ENCODE peak calls at places on chromosomes 13 and 19, in eight cellular contexts. One of them, this sample, is unnamed.

GRCh38 chr19:16308081-16308480 is 16.5 kb upstream of the KLF2 start:
- DNase-seq in hepatocyte: no peak
- DNase-seq in GM23338: no peak
- DNase-seq in neural progenitor cell: no peak
- DNase-seq in OCI-LY7: no peak
- DNase-seq in MM.1S: no peak
- DNase-seq in PC-3: no peak
- DNase-seq in GM23248: no peak
- DNase-seq in this sample: no peak

GRCh38 chr13:101712026-101712348 is 259.5 kb downstream of the ITGBL1 start:
- DNase-seq in GM23248: no peak
- DNase-seq in OCI-LY7: no peak
- DNase-seq in hepatocyte: no peak
- DNase-seq in GM23338: no peak
- DNase-seq in MM.1S: peak; percentile 56
- DNase-seq in neural progenitor cell: no peak
- DNase-seq in PC-3: no peak
- DNase-seq in this sample: no peak

GRCh38 chr13:76764429-76764828 is 121.8 kb downstream of the KCTD12 start:
- DNase-seq in hepatocyte: no peak
- DNase-seq in OCI-LY7: no peak
- DNase-seq in GM23248: peak; percentile 5
- DNase-seq in MM.1S: no peak
- DNase-seq in neural progenitor cell: no peak
- DNase-seq in PC-3: peak; percentile 36
- DNase-seq in GM23338: no peak
- DNase-seq in this sample: no peak

GRCh38 chr19:39046037-39046821 is 13.9 kb upstream of the FBXO27 start:
- DNase-seq in GM23248: no peak
- DNase-seq in MM.1S: peak; percentile 36
- DNase-seq in neural progenitor cell: no peak
- DNase-seq in hepatocyte: peak; percentile 48
- DNase-seq in GM23338: peak; percentile 41
- DNase-seq in PC-3: peak; percentile 20
- DNase-seq in OCI-LY7: peak; percentile 19
- DNase-seq in this sample: peak; percentile 32

GRCh38 chr13:49319555-49320350 is 72.0 kb downstream of the CDADC1 start:
- DNase-seq in OCI-LY7: peak; percentile 44
- DNase-seq in GM23248: peak; percentile 54
- DNase-seq in neural progenitor cell: no peak
- DNase-seq in hepatocyte: no peak
- DNase-seq in PC-3: no peak
- DNase-seq in GM23338: no peak
- DNase-seq in MM.1S: no peak
- DNase-seq in this sample: no peak

GRCh38 chr19:19514881-19515763 is at the start of gene TSSK6:
- DNase-seq in OCI-LY7: no peak
- DNase-seq in hepatocyte: no peak
- DNase-seq in GM23338: no peak
- DNase-seq in GM23248: no peak
- DNase-seq in MM.1S: no peak
- DNase-seq in PC-3: peak; percentile 20
- DNase-seq in neural progenitor cell: no peak
- DNase-seq in this sample: no peak

GRCh38 chr13:110327036-110327790 is 20.1 kb downstream of the COL4A2 start:
- DNase-seq in MM.1S: no peak
- DNase-seq in neural progenitor cell: peak; percentile 43
- DNase-seq in OCI-LY7: no peak
- DNase-seq in hepatocyte: no peak
- DNase-seq in GM23338: peak; percentile 90
- DNase-seq in PC-3: no peak
- DNase-seq in GM23248: peak; percentile 57
- DNase-seq in this sample: no peak

GRCh38 chr13:106182404-106182803 is 353.1 kb downstream of the EFNB2 start:
- DNase-seq in MM.1S: no peak
- DNase-seq in neural progenitor cell: no peak
- DNase-seq in PC-3: peak; percentile 78
- DNase-seq in hepatocyte: no peak
- DNase-seq in OCI-LY7: no peak
- DNase-seq in GM23338: no peak
- DNase-seq in GM23248: peak; percentile 87
- DNase-seq in this sample: peak; percentile 35

GRCh38 chr19:36796714-36796999 is 24.1 kb upstream of the ZNF850 start:
- DNase-seq in PC-3: no peak
- DNase-seq in neural progenitor cell: no peak
- DNase-seq in GM23338: no peak
- DNase-seq in MM.1S: no peak
- DNase-seq in hepatocyte: no peak
- DNase-seq in GM23248: no peak
- DNase-seq in OCI-LY7: no peak
- DNase-seq in this sample: no peak

GRCh38 chr13:95298971-95299627 is 2.2 kb downstream of the ABCC4 start:
- DNase-seq in GM23338: no peak
- DNase-seq in hepatocyte: no peak
- DNase-seq in MM.1S: no peak
- DNase-seq in PC-3: peak; percentile 86
- DNase-seq in neural progenitor cell: no peak
- DNase-seq in GM23248: peak; percentile 53
- DNase-seq in OCI-LY7: no peak
- DNase-seq in this sample: peak; percentile 36

GRCh38 chr19:18762125-18763023 is 28.7 kb downstream of the COMP start:
- DNase-seq in OCI-LY7: no peak
- DNase-seq in MM.1S: no peak
- DNase-seq in hepatocyte: peak; percentile 79
- DNase-seq in GM23248: peak; percentile 12
- DNase-seq in neural progenitor cell: no peak
- DNase-seq in PC-3: peak; percentile 95
- DNase-seq in GM23338: peak; percentile 65
- DNase-seq in this sample: peak; percentile 26

GRCh38 chr19:10612515-10613119 is 12.7 kb upstream of the SLC44A2 start:
- DNase-seq in OCI-LY7: no peak
- DNase-seq in GM23248: peak; percentile 35
- DNase-seq in PC-3: no peak
- DNase-seq in GM23338: no peak
- DNase-seq in hepatocyte: no peak
- DNase-seq in neural progenitor cell: no peak
- DNase-seq in MM.1S: no peak
- DNase-seq in this sample: no peak

GRCh38 chr13:50401721-50402510 is 386.7 kb downstream of the KCNRG start:
- DNase-seq in GM23338: no peak
- DNase-seq in MM.1S: no peak
- DNase-seq in OCI-LY7: no peak
- DNase-seq in hepatocyte: no peak
- DNase-seq in neural progenitor cell: no peak
- DNase-seq in PC-3: peak; percentile 59
- DNase-seq in GM23248: peak; percentile 69
- DNase-seq in this sample: no peak

GRCh38 chr19:12749938-12750521 is 1.6 kb upstream of the BEST2 start:
- DNase-seq in PC-3: peak; percentile 64
- DNase-seq in MM.1S: no peak
- DNase-seq in GM23338: peak; percentile 42
- DNase-seq in GM23248: peak; percentile 33
- DNase-seq in neural progenitor cell: no peak
- DNase-seq in hepatocyte: no peak
- DNase-seq in OCI-LY7: no peak
- DNase-seq in this sample: no peak

GRCh38 chr13:32284927-32285632 is 30.1 kb downstream of the ZAR1L start:
- DNase-seq in MM.1S: no peak
- DNase-seq in hepatocyte: no peak
- DNase-seq in PC-3: peak; percentile 82
- DNase-seq in GM23338: no peak
- DNase-seq in OCI-LY7: no peak
- DNase-seq in neural progenitor cell: peak; percentile 44
- DNase-seq in GM23248: peak; percentile 63
- DNase-seq in this sample: peak; percentile 7

GRCh38 chr13:48500652-48501197 is 32.2 kb downstream of the RCBTB2 start:
- DNase-seq in hepatocyte: peak; percentile 64
- DNase-seq in neural progenitor cell: no peak
- DNase-seq in GM23338: peak; percentile 19
- DNase-seq in OCI-LY7: peak; percentile 37
- DNase-seq in PC-3: peak; percentile 68
- DNase-seq in MM.1S: no peak
- DNase-seq in GM23248: peak; percentile 92
- DNase-seq in this sample: no peak

GRCh38 chr19:45306040-45306439 is 16.6 kb downstream of the CKM start:
- DNase-seq in GM23338: no peak
- DNase-seq in OCI-LY7: no peak
- DNase-seq in hepatocyte: no peak
- DNase-seq in MM.1S: no peak
- DNase-seq in PC-3: no peak
- DNase-seq in neural progenitor cell: no peak
- DNase-seq in GM23248: peak; percentile 29
- DNase-seq in this sample: no peak

GRCh38 chr19:50313812-50314536 is 15.2 kb downstream of the KCNC3 start:
- DNase-seq in neural progenitor cell: peak; percentile 43
- DNase-seq in PC-3: peak; percentile 24
- DNase-seq in MM.1S: no peak
- DNase-seq in OCI-LY7: no peak
- DNase-seq in GM23338: peak; percentile 93
- DNase-seq in hepatocyte: peak; percentile 45
- DNase-seq in GM23248: no peak
- DNase-seq in this sample: no peak

GRCh38 chr13:40346592-40346991 is 319.8 kb downstream of the FOXO1 start:
- DNase-seq in neural progenitor cell: no peak
- DNase-seq in OCI-LY7: no peak
- DNase-seq in MM.1S: no peak
- DNase-seq in GM23338: no peak
- DNase-seq in hepatocyte: no peak
- DNase-seq in PC-3: no peak
- DNase-seq in GM23248: no peak
- DNase-seq in this sample: no peak

GRCh38 chr19:18543814-18544475 is 572 bp upstream of the FKBP8 start:
- DNase-seq in PC-3: peak; percentile 87
- DNase-seq in GM23248: peak; percentile 90
- DNase-seq in OCI-LY7: peak; percentile 92
- DNase-seq in neural progenitor cell: peak; percentile 70
- DNase-seq in hepatocyte: peak; percentile 85
- DNase-seq in GM23338: peak; percentile 90
- DNase-seq in MM.1S: peak; percentile 94
- DNase-seq in this sample: peak; percentile 76

GRCh38 chr13:50588736-50589135 is 254.8 kb downstream of the DLEU7 start:
- DNase-seq in MM.1S: no peak
- DNase-seq in GM23338: no peak
- DNase-seq in OCI-LY7: no peak
- DNase-seq in GM23248: peak; percentile 40
- DNase-seq in neural progenitor cell: no peak
- DNase-seq in hepatocyte: no peak
- DNase-seq in PC-3: no peak
- DNase-seq in this sample: no peak

GRCh38 chr19:42032428-42032827 is 37.6 kb downstream of the GRIK5 start:
- DNase-seq in neural progenitor cell: no peak
- DNase-seq in GM23248: no peak
- DNase-seq in OCI-LY7: no peak
- DNase-seq in GM23338: peak; percentile 87
- DNase-seq in hepatocyte: no peak
- DNase-seq in PC-3: peak; percentile 80
- DNase-seq in MM.1S: no peak
- DNase-seq in this sample: no peak

GRCh38 chr19:29603308-29603707 is 2.8 kb upstream of the POP4 start:
- DNase-seq in GM23248: no peak
- DNase-seq in MM.1S: no peak
- DNase-seq in GM23338: peak; percentile 56
- DNase-seq in hepatocyte: no peak
- DNase-seq in neural progenitor cell: no peak
- DNase-seq in OCI-LY7: no peak
- DNase-seq in PC-3: no peak
- DNase-seq in this sample: no peak

GRCh38 chr19:30664358-30665058 is 292.3 kb downstream of the ZNF536 start:
- DNase-seq in neural progenitor cell: peak; percentile 76
- DNase-seq in MM.1S: no peak
- DNase-seq in GM23338: peak; percentile 83
- DNase-seq in OCI-LY7: peak; percentile 2
- DNase-seq in hepatocyte: peak; percentile 77
- DNase-seq in PC-3: peak; percentile 12
- DNase-seq in GM23248: peak; percentile 57
- DNase-seq in this sample: no peak
- TF ChIP-seq EZH2phosphoT487 in neural progenitor cell: no peak
- TF ChIP-seq EZH2phosphoT487 in MM.1S: no peak
- TF ChIP-seq EZH2phosphoT487 in GM23338: no peak
- TF ChIP-seq EZH2phosphoT487 in OCI-LY7: no peak
- TF ChIP-seq EZH2phosphoT487 in hepatocyte: no peak
- TF ChIP-seq EZH2phosphoT487 in PC-3: no peak
- TF ChIP-seq EZH2phosphoT487 in GM23248: no peak
- TF ChIP-seq EZH2phosphoT487 in this sample: no peak

GRCh38 chr13:34751044-34751443 is 191.0 kb upstream of the NBEA start:
- DNase-seq in MM.1S: no peak
- DNase-seq in GM23248: no peak
- DNase-seq in hepatocyte: no peak
- DNase-seq in neural progenitor cell: no peak
- DNase-seq in OCI-LY7: no peak
- DNase-seq in PC-3: no peak
- DNase-seq in GM23338: no peak
- DNase-seq in this sample: no peak
- TF ChIP-seq EZH2phosphoT487 in MM.1S: no peak
- TF ChIP-seq EZH2phosphoT487 in GM23248: no peak
- TF ChIP-seq EZH2phosphoT487 in hepatocyte: no peak
- TF ChIP-seq EZH2phosphoT487 in neural progenitor cell: no peak
- TF ChIP-seq EZH2phosphoT487 in OCI-LY7: no peak
- TF ChIP-seq EZH2phosphoT487 in PC-3: no peak
- TF ChIP-seq EZH2phosphoT487 in GM23338: no peak
- TF ChIP-seq EZH2phosphoT487 in this sample: no peak

DNA sequence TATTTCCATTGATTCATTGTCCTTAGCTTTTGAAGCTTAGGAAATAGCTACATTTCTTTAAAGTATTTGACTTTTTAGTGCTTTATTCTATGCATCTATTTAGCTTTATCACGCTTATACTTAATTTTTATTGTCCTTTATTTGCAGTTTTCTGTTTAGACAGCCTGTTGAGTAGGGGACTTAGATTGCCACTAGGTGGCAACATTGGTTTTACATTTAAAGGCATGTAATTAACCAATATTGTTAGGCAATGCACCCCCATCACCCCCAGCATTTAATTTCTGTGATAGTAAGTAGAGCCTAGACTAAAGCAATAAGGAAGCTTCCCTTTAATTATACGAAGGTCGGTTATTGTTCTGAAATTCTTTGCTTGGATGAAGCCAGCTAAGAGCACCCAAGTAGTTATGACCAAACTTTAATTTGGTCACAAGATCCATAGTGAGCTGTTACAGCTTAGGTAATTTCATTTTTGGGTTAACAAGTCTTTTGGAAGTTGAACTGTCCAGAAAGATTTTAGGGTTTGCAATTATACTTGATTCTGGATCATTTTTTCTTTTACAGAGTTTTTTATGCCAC is 36.5 kb downstream of the B3GLCT start:
- DNase-seq in OCI-LY7: peak; percentile 84
- DNase-seq in neural progenitor cell: peak; percentile 67
- DNase-seq in GM23338: peak; percentile 74
- DNase-seq in GM23248: peak; percentile 75
- DNase-seq in hepatocyte: peak; percentile 72
- DNase-seq in PC-3: peak; percentile 51
- DNase-seq in MM.1S: peak; percentile 35
- DNase-seq in this sample: peak; percentile 15
- TF ChIP-seq EZH2phosphoT487 in OCI-LY7: no peak
- TF ChIP-seq EZH2phosphoT487 in neural progenitor cell: no peak
- TF ChIP-seq EZH2phosphoT487 in GM23338: no peak
- TF ChIP-seq EZH2phosphoT487 in GM23248: no peak
- TF ChIP-seq EZH2phosphoT487 in hepatocyte: no peak
- TF ChIP-seq EZH2phosphoT487 in PC-3: no peak
- TF ChIP-seq EZH2phosphoT487 in MM.1S: no peak
- TF ChIP-seq EZH2phosphoT487 in this sample: no peak

GRCh38 chr19:6930190-6930589 is 42.8 kb downstream of the ADGRE1 start:
- DNase-seq in PC-3: no peak
- DNase-seq in GM23248: no peak
- DNase-seq in OCI-LY7: no peak
- DNase-seq in MM.1S: no peak
- DNase-seq in hepatocyte: no peak
- DNase-seq in GM23338: no peak
- DNase-seq in neural progenitor cell: no peak
- DNase-seq in this sample: no peak

GRCh38 chr19:6925801-6926751 is 38.7 kb downstream of the ADGRE1 start:
- DNase-seq in GM23338: peak; percentile 3
- DNase-seq in PC-3: peak; percentile 60
- DNase-seq in neural progenitor cell: no peak
- DNase-seq in GM23248: peak; percentile 38
- DNase-seq in hepatocyte: no peak
- DNase-seq in OCI-LY7: no peak
- DNase-seq in MM.1S: peak; percentile 65
- DNase-seq in this sample: no peak
- TF ChIP-seq EZH2phosphoT487 in GM23338: no peak
- TF ChIP-seq EZH2phosphoT487 in PC-3: no peak
- TF ChIP-seq EZH2phosphoT487 in neural progenitor cell: no peak
- TF ChIP-seq EZH2phosphoT487 in GM23248: no peak
- TF ChIP-seq EZH2phosphoT487 in hepatocyte: no peak
- TF ChIP-seq EZH2phosphoT487 in OCI-LY7: no peak
- TF ChIP-seq EZH2phosphoT487 in MM.1S: no peak
- TF ChIP-seq EZH2phosphoT487 in this sample: no peak